ENCODE peak calls at places on chromosomes 3 and 15, in four cellular contexts. E is A549, V is HepG2, W is IMR-90. K is an unnamed sample.

GRCh38 chr15:86375733-86376132 is 296.1 kb downstream of the AGBL1 start:
- DNase-seq in E (no peak), V (no peak), W (no peak), K (no peak)

GRCh38 chr3:177680442-177680821 is 483.1 kb upstream of the TBL1XR1 start:
- DNase-seq in E (no peak), V (no peak), W (peak; percentile 55), K (no peak)

GRCh38 chr3:38610436-38610835 is 39.1 kb downstream of the SCN5A start:
- DNase-seq in E (no peak), V (no peak), W (no peak), K (no peak)

GRCh38 chr3:15575446-15575845 is 25.9 kb downstream of the HACL1 start:
- DNase-seq in E (no peak), V (no peak), W (no peak), K (no peak)

GRCh38 chr3:172351895-172352466 is 96.3 kb downstream of the GHSR start:
- DNase-seq in E (no peak), V (no peak), W (no peak), K (no peak)

GRCh38 chr15:83308671-83309070 is 24.2 kb upstream of the BNC1 start:
- DNase-seq in E (no peak), V (no peak), W (no peak), K (no peak)

GRCh38 chr15:36959746-36960145 is 140.6 kb downstream of the MEIS2 start:
- DNase-seq in E (no peak), V (no peak), W (no peak), K (no peak)

GRCh38 chr15:59299919-59300617 is 72.6 kb downstream of the MYO1E start:
- DNase-seq in E (peak; percentile 91), V (no peak), W (peak; percentile 97), K (no peak)

GRCh38 chr15:51736646-51737537 is 563 bp downstream of the LYSMD2 start:
- DNase-seq in E (peak; percentile 60), V (no peak), W (no peak), K (peak; percentile 77)

GRCh38 chr3:33991673-33992072 is 193.2 kb downstream of the PDCD6IP start:
- DNase-seq in E (no peak), V (no peak), W (no peak), K (peak; percentile 46)

GRCh38 chr3:118097226-118097625 is 937.4 kb downstream of the IGSF11 start:
- DNase-seq in E (no peak), V (no peak), W (peak; percentile 22), K (no peak)

GRCh38 chr15:73345658-73346057 is 23.1 kb downstream of the HCN4 start:
- DNase-seq in E (no peak), V (no peak), W (no peak), K (no peak)

GRCh38 chr3:46186856-46187700 is 21.0 kb downstream of the CCR1 start:
- DNase-seq in E (no peak), V (no peak), W (no peak), K (no peak)

GRCh38 chr15:25862469-25863066 is 559 bp downstream of the ATP10A start:
- DNase-seq in E (no peak), V (no peak), W (no peak), K (no peak)

GRCh38 chr15:89898628-89899302 is 5.0 kb upstream of the AP3S2 start:
- DNase-seq in E (peak; percentile 95), V (peak; percentile 77), W (peak; percentile 47), K (peak; percentile 79)

GRCh38 chr3:119647177-119647576 is 13.2 kb downstream of the POPDC2 start:
- DNase-seq in E (no peak), V (no peak), W (no peak), K (no peak)

GRCh38 chr3:122690096-122690495 is 9.5 kb downstream of the PARP14 start:
- DNase-seq in E (no peak), V (no peak), W (no peak), K (no peak)

GRCh38 chr3:126616931-126617330 is 38.0 kb downstream of the TXNRD3 start:
- DNase-seq in E (no peak), V (no peak), W (peak; percentile 10), K (no peak)

DNA sequence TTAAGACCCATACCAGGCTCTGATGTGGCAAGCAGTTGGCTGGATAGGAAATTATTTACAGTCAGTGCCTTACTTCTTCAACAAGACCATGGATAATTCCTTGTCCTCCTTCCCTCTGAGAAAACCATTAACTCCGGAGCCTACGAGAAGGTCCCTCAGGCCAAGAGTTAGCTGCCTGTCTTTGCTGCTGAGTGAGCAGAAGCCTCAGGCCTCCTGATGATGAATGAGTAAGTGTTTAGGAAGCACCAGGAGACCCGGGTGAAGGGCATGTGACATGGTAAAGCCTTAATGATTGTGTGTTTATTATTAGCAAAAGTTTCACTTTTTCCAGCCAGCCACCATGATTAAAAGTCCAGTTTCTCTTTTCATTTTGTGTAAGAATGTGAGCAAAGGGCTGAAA is 174.9 kb upstream of the TOPAZ1 start:
- DNase-seq in E (no peak), V (no peak), W (no peak), K (no peak)
- TF ChIP-seq MAFK in E (no peak), V (no peak), W (no peak), K (no peak)

GRCh38 chr3:171213178-171213577 is 186.7 kb upstream of the SLC2A2 start:
- DNase-seq in E (no peak), V (no peak), W (no peak), K (no peak)
- TF ChIP-seq BHLHE40 in E (no peak), V (no peak), W (no peak), K (no peak)

GRCh38 chr15:48954538-48954937 is 9.2 kb downstream of the SHC4 start:
- DNase-seq in E (no peak), V (no peak), W (peak; percentile 20), K (no peak)
- TF ChIP-seq MAFK in E (no peak), V (no peak), W (no peak), K (no peak)

GRCh38 chr15:80514071-80514780 is 110.0 kb downstream of the ARNT2 start:
- DNase-seq in E (no peak), V (no peak), W (peak; percentile 75), K (no peak)
- TF ChIP-seq BHLHE40 in E (no peak), V (no peak), W (peak; percentile 70), K (no peak)

GRCh38 chr3:129317876-129318275 is 39.2 kb downstream of the HMCES start:
- DNase-seq in E (no peak), V (no peak), W (no peak), K (no peak)
- TF ChIP-seq MAFK in E (no peak), V (no peak), W (no peak), K (no peak)

DNA sequence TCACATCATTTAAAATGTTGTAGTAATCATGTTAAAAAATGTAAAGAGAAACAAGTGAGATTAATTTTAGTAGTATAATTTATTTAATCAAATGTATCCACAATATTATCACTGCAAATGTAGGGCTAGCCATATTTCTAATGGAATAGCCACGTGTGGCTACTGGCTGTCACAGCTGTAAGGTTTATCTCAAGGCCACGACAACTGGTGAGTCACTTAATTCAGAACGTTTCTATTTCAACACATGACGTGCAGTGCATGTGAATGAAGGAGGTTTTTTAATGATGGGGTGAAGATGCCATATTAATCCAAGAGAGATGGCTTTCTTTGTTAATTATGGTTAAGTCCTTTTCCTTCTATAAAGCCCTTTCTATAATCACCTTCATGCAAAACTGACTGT is 212.0 kb downstream of the FEZF2 start:
- DNase-seq in E (no peak), V (no peak), W (peak; percentile 64), K (no peak)
- TF ChIP-seq BHLHE40 in E (no peak), V (no peak), W (peak; percentile 41), K (no peak)

GRCh38 chr15:40338041-40338657 is 2.6 kb downstream of the CCDC9B start:
- DNase-seq in E (peak; percentile 72), V (peak; percentile 58), W (peak; percentile 60), K (peak; percentile 87)

GRCh38 chr15:40340740-40341400 is at the start of gene CCDC9B:
- DNase-seq in E (peak; percentile 69), V (peak; percentile 75), W (peak; percentile 84), K (peak; percentile 73)

GRCh38 chr15:40339621-40339945 is 1.2 kb downstream of the CCDC9B start:
- DNase-seq in E (no peak), V (no peak), W (no peak), K (no peak)

GRCh38 chr15:40338921-40339620 is 1.7 kb downstream of the CCDC9B start:
- DNase-seq in E (peak; percentile 67), V (peak; percentile 85), W (peak; percentile 93), K (no peak)

DNA sequence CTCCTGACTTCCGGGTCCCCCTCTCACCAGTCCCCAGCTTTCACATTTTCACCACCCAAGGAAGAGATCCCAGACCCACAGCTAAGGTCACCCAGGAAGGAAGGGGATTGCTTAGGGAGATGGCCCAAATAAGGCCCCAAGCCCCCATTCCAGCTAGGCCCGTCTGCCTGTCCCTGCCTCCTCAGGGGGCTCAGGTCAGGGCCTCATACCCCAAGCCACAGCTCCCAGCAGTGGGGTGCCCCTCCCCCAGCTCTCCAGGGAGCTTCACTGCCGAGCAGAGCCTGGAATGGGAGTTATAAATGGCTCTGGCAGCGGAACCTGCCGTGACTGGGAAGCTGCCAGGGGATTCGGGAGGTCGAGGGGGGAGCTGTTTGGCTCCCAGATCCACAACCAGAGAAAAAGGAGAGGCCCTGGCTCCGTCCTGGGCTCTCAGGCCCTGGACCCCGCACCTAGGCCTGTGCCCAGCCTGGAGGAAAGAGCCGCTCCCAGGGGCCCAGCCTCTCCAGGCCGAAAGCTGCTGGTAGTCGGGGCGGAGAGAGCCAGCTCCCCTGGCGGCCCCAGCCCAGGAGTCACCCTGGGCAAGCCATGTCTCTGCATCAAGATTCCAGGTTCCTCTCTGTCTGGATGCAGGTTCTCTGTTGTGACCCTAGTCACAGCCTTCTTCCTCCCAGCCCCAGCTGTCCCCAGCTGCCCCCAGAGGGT is 550 bp downstream of the CCDC9B start:
- DNase-seq in E (no peak), V (no peak), W (peak; percentile 73), K (no peak)
- TF ChIP-seq MAFK in E (no peak), V (no peak), W (no peak), K (no peak)

GRCh38 chr3:12758025-12758830 is 831 bp downstream of the TMEM40 start:
- DNase-seq in E (no peak), V (no peak), W (peak; percentile 67), K (no peak)
- TF ChIP-seq BHLHE40 in E (no peak), V (no peak), W (no peak), K (no peak)

K was measured in K562.